ENCODE peak calls at places on chromosome 12, in eight cellular contexts. J is NT2/D1; M is activated naive CD4-positive, alpha-beta T cell; T is HuH-7; Y is choroid plexus epithelial cell; D is stimulated activated CD4-positive, alpha-beta T cell treated with anti-CD3 and anti-CD28 coated beads, Interleukin-12 subunit alpha, Interleukin-12 subunit beta, amount 100 ng/mL, for 48 hours; B is HS-27A; S is central memory CD8-positive, alpha-beta T cell. I is an unnamed sample.

GRCh38 chr12:70692681-70693288 is 55.6 kb upstream of the PTPRB start:
- DNase-seq in D (no peak), T (peak), S (no peak), B (peak), J (peak), M (no peak), Y (peak), I (peak)

GRCh38 chr12:118773956-118774723 is 207.2 kb upstream of the SRRM4 start:
- DNase-seq in S (no peak), J (peak), T (no peak), Y (no peak), B (no peak), D (no peak), M (no peak), I (no peak)

GRCh38 chr12:64057706-64058105 is 164.4 kb downstream of the KICS2 start:
- DNase-seq in M (no peak), J (no peak), D (no peak), B (no peak), S (no peak), Y (no peak), T (no peak), I (no peak)

GRCh38 chr12:53005215-53005985 is 856 bp upstream of the EIF4B start:
- DNase-seq in Y (no peak), B (no peak), M (peak), D (no peak), S (no peak), J (no peak), T (no peak), I (peak)

GRCh38 chr12:6347367-6348338 is 5.8 kb upstream of the TNFRSF1A start:
- DNase-seq in B (no peak), J (no peak), Y (peak), T (no peak), S (no peak), D (no peak), M (peak), I (no peak)

GRCh38 chr12:48054955-48055821 is 50.7 kb downstream of the SENP1 start:
- DNase-seq in D (no peak), B (no peak), S (no peak), Y (no peak), T (no peak), M (no peak), J (no peak), I (no peak)

GRCh38 chr12:49201595-49202295 is 12.9 kb upstream of the TUBA1A start:
- DNase-seq in M (no peak), T (no peak), J (no peak), B (no peak), S (no peak), D (no peak), Y (peak), I (peak)

GRCh38 chr12:15599266-15600037 is 189.7 kb downstream of the EPS8 start:
- DNase-seq in B (peak), J (no peak), S (no peak), M (no peak), D (no peak), T (no peak), Y (peak), I (no peak)

GRCh38 chr12:31732926-31733548 is 4.2 kb upstream of the AMN1 start:
- DNase-seq in T (no peak), D (no peak), Y (peak), B (peak), S (no peak), M (no peak), J (peak), I (peak)

GRCh38 chr12:10126401-10126800 is 3.6 kb downstream of the CLEC7A start:
- DNase-seq in T (no peak), Y (no peak), M (no peak), D (no peak), J (no peak), S (no peak), B (no peak), I (no peak)

GRCh38 chr12:111413442-111414086 is 7.8 kb downstream of the SH2B3 start:
- DNase-seq in Y (peak), D (no peak), T (no peak), M (no peak), J (no peak), B (no peak), S (no peak), I (peak)

GRCh38 chr12:112381421-112381897 is 772 bp downstream of the HECTD4 start:
- DNase-seq in J (no peak), Y (peak), D (no peak), T (no peak), B (no peak), M (peak), S (no peak), I (no peak)

GRCh38 chr12:109625131-109625559 is 51.6 kb downstream of the MVK start:
- DNase-seq in M (no peak), D (no peak), S (no peak), J (no peak), Y (peak), T (no peak), B (no peak), I (no peak)

GRCh38 chr12:2443766-2444165 is 351.0 kb upstream of the FKBP4 start:
- DNase-seq in J (no peak), S (no peak), B (no peak), T (no peak), Y (no peak), M (no peak), D (no peak), I (no peak)

GRCh38 chr12:102702447-102703114 is 214.5 kb downstream of the PAH start:
- DNase-seq in T (peak), Y (peak), D (peak), J (peak), S (no peak), M (no peak), B (peak), I (peak)

GRCh38 chr12:70364695-70365397 is 1.2 kb upstream of the KCNMB4 start:
- DNase-seq in Y (no peak), D (no peak), B (no peak), S (no peak), M (no peak), T (no peak), J (no peak), I (no peak)

GRCh38 chr12:124599074-124599999 is 31.9 kb upstream of the NCOR2 start:
- DNase-seq in B (no peak), S (no peak), D (peak), J (no peak), Y (peak), M (no peak), T (no peak), I (peak)

GRCh38 chr12:109695961-109696461 is 17.6 kb upstream of the FAM222A start:
- DNase-seq in D (no peak), S (no peak), Y (peak), J (no peak), B (no peak), T (no peak), M (no peak), I (no peak)

GRCh38 chr12:40727774-40728483 is 35.7 kb downstream of the CNTN1 start:
- DNase-seq in T (peak), B (no peak), D (no peak), J (no peak), S (no peak), M (no peak), Y (no peak), I (no peak)

GRCh38 chr12:102114212-102114611 is 5.7 kb downstream of the NUP37 start:
- DNase-seq in J (no peak), D (no peak), T (no peak), S (no peak), B (no peak), Y (no peak), M (no peak), I (no peak)

GRCh38 chr12:99131761-99132199 is 486.7 kb downstream of the APAF1 start:
- DNase-seq in J (peak), S (no peak), D (no peak), Y (peak), T (no peak), B (no peak), M (no peak), I (no peak)

GRCh38 chr12:12812605-12813119 is 484 bp upstream of the DDX47 start:
- DNase-seq in D (no peak), T (no peak), Y (no peak), S (no peak), B (no peak), J (no peak), M (no peak), I (no peak)

GRCh38 chr12:460301-461230 is 827 bp downstream of the B4GALNT3 start:
- DNase-seq in M (peak), J (no peak), S (no peak), Y (no peak), B (no peak), D (no peak), T (peak), I (no peak)

GRCh38 chr12:16350682-16351081 is 3.2 kb downstream of the MGST1 start:
- DNase-seq in T (no peak), M (no peak), S (no peak), Y (peak), B (peak), J (no peak), D (no peak), I (peak)

GRCh38 chr12:6829532-6830220 is 1.5 kb downstream of the P3H3 start:
- DNase-seq in M (no peak), J (no peak), T (peak), D (no peak), B (peak), S (no peak), Y (no peak), I (no peak)

GRCh38 chr12:63319936-63320633 is 169.1 kb upstream of the AVPR1A start:
- DNase-seq in Y (peak), J (no peak), D (no peak), B (no peak), S (no peak), T (no peak), M (no peak), I (peak)

GRCh38 chr12:111409403-111410228 is 3.9 kb downstream of the SH2B3 start:
- DNase-seq in Y (peak), B (peak), S (no peak), D (no peak), M (no peak), J (no peak), T (no peak), I (peak)

GRCh38 chr12:113154351-113154973 is 4.9 kb downstream of the CFAP73 start:
- DNase-seq in D (no peak), J (no peak), S (no peak), T (no peak), Y (peak), B (no peak), M (no peak), I (no peak)

GRCh38 chr12:109741286-109741969 is 27.8 kb downstream of the FAM222A start:
- DNase-seq in T (no peak), J (no peak), B (no peak), D (no peak), S (no peak), M (no peak), Y (no peak), I (no peak)

GRCh38 chr12:47085815-47086252 is 6.1 kb upstream of the AMIGO2 start:
- DNase-seq in D (no peak), S (no peak), J (no peak), Y (peak), B (no peak), M (no peak), T (no peak), I (peak)

GRCh38 chr12:132395192-132395907 is 66.0 kb upstream of the GALNT9 start:
- DNase-seq in T (no peak), D (no peak), M (no peak), J (no peak), B (no peak), S (no peak), Y (no peak), I (no peak)

GRCh38 chr12:67650528-67651379 is 2.2 kb downstream of the DYRK2 start:
- DNase-seq in Y (no peak), D (no peak), J (no peak), S (no peak), T (peak), M (no peak), B (no peak), I (peak)

I was measured in kidney glomerular epithelial cell.